ENCODE peak calls at places on chromosomes 13 and 19, in five cellular contexts. E is A549; Y is NCI-H187; W is stimulated activated CD4-positive, alpha-beta T cell treated with anti-CD3 and anti-CD28 coated beads, Interleukin-4, amount 100 ng/mL, for 4 hours; C is NCI-H1105. T is an unnamed sample.
A peak's percentile ranks its signal among the peaks of the same experiment; 100 is the strongest.

GRCh38 chr13:34207334-34207733 is 389.4 kb downstream of the RFC3 start:
- DNase-seq in W (no peak), E (peak; percentile 81), C (no peak), Y (no peak), T (no peak)

GRCh38 chr19:41904118-41904870 is 21.3 kb downstream of the ARHGEF1 start:
- DNase-seq in C (peak; percentile 77), Y (peak; percentile 94), W (no peak), E (peak; percentile 94), T (peak; percentile 94)

GRCh38 chr13:99655351-99656091 is 154.2 kb downstream of the TM9SF2 start:
- DNase-seq in W (peak; percentile 30), C (no peak), Y (no peak), E (peak; percentile 96), T (no peak)

GRCh38 chr13:39159393-39159792 is 121.1 kb downstream of the NHLRC3 start:
- DNase-seq in Y (no peak), C (peak; percentile 76), E (no peak), W (peak; percentile 23), T (no peak)

GRCh38 chr13:27450921-27451461 is 627 bp upstream of the MTIF3 start:
- DNase-seq in E (peak; percentile 25), Y (no peak), C (peak; percentile 31), W (peak; percentile 14), T (peak; percentile 91)

GRCh38 chr19:49854861-49855263 is 3.9 kb downstream of the PTOV1 start:
- DNase-seq in W (no peak), Y (no peak), C (no peak), E (no peak), T (no peak)

GRCh38 chr13:33259296-33259695 is 26.3 kb downstream of the STARD13 start:
- DNase-seq in Y (no peak), E (no peak), C (no peak), W (no peak), T (no peak)

GRCh38 chr19:36060430-36060829 is 5.7 kb downstream of the WDR62 start:
- DNase-seq in W (no peak), Y (no peak), E (peak; percentile 68), C (no peak), T (peak; percentile 24)

GRCh38 chr13:19810996-19811881 is 28.5 kb upstream of the PSPC1 start:
- DNase-seq in Y (no peak), E (no peak), W (no peak), C (no peak), T (no peak)

GRCh38 chr13:78197231-78197630 is 278.6 kb upstream of the EDNRB start:
- DNase-seq in Y (no peak), C (no peak), E (no peak), W (no peak), T (no peak)

GRCh38 chr19:58393725-58394033 is 1.8 kb upstream of the RNF225 start:
- DNase-seq in E (no peak), C (no peak), Y (no peak), W (no peak), T (no peak)

GRCh38 chr13:109297628-109298027 is 488.8 kb downstream of the IRS2 start:
- DNase-seq in C (no peak), E (no peak), Y (no peak), W (no peak), T (no peak)

GRCh38 chr19:48442116-48443035 is 3.4 kb upstream of the GRWD1 start:
- DNase-seq in C (no peak), E (no peak), Y (no peak), W (no peak), T (no peak)

GRCh38 chr19:2949939-2950285 is 5.1 kb upstream of the ZNF77 start:
- DNase-seq in E (peak; percentile 44), W (no peak), C (no peak), Y (no peak), T (peak; percentile 61)

GRCh38 chr19:1469936-1470863 is 8.8 kb downstream of the C19orf25 start:
- DNase-seq in C (peak; percentile 82), Y (no peak), W (peak; percentile 75), E (no peak), T (no peak)

GRCh38 chr13:110390572-110390971 is 83.5 kb downstream of the COL4A2 start:
- DNase-seq in Y (no peak), C (no peak), E (no peak), W (no peak), T (no peak)

GRCh38 chr13:78241278-78241919 is 322.8 kb upstream of the EDNRB start:
- DNase-seq in W (no peak), E (peak; percentile 20), Y (peak; percentile 14), C (peak; percentile 10), T (peak; percentile 20)

GRCh38 chr19:14632286-14632685 is 42.4 kb downstream of the ADGRE3 start:
- DNase-seq in E (peak; percentile 45), W (no peak), C (no peak), Y (no peak), T (no peak)

GRCh38 chr19:44113784-44114390 is 688 bp downstream of the ZNF225 start:
- DNase-seq in Y (no peak), E (no peak), C (no peak), W (no peak), T (no peak)

GRCh38 chr13:28282451-28282850 is 144.1 kb downstream of the PAN3 start:
- DNase-seq in Y (no peak), C (no peak), E (no peak), W (no peak), T (no peak)

GRCh38 chr13:20334309-20334708 is 102.2 kb upstream of the GJB6 start:
- DNase-seq in W (no peak), E (no peak), C (no peak), Y (no peak), T (no peak)

GRCh38 chr19:39969681-39970423 is 1.1 kb upstream of the PSMC4 start:
- DNase-seq in E (no peak), W (no peak), C (no peak), Y (no peak), T (no peak)

GRCh38 chr19:19627716-19628498 is at the start of gene LPAR2:
- DNase-seq in C (peak; percentile 83), Y (no peak), W (peak; percentile 72), E (no peak), T (peak; percentile 75)

GRCh38 chr13:38496956-38497355 is 147.3 kb downstream of the UFM1 start:
- DNase-seq in C (no peak), W (no peak), E (no peak), Y (no peak), T (no peak)

GRCh38 chr13:70108276-70108845 is at the start of gene KLHL1:
- DNase-seq in E (no peak), W (no peak), C (no peak), Y (no peak), T (no peak)

GRCh38 chr13:79915386-79915785 is 425.5 kb downstream of the SPRY2 start:
- DNase-seq in Y (no peak), E (no peak), W (no peak), C (no peak), T (no peak)

GRCh38 chr19:45293682-45294081 is 29.0 kb downstream of the CKM start:
- DNase-seq in E (no peak), C (no peak), Y (no peak), W (peak; percentile 29), T (no peak)

GRCh38 chr19:47176627-47177090 is 46.0 kb downstream of the SAE1 start:
- DNase-seq in C (no peak), E (no peak), Y (no peak), W (peak; percentile 40), T (no peak)

GRCh38 chr19:38946229-38947010 is 15.7 kb downstream of the MRPS12 start:
- DNase-seq in E (peak; percentile 51), Y (no peak), C (no peak), W (no peak), T (no peak)

GRCh38 chr19:16283103-16283469 is 41.5 kb upstream of the KLF2 start:
- DNase-seq in Y (no peak), E (no peak), C (no peak), W (no peak), T (no peak)

GRCh38 chr19:35457173-35457572 is 9.1 kb downstream of the FFAR2 start:
- DNase-seq in Y (no peak), E (no peak), C (no peak), W (no peak), T (no peak)

GRCh38 chr19:48102870-48103751 is 7.5 kb downstream of the PLA2G4C start:
- DNase-seq in E (peak; percentile 76), C (no peak), W (peak; percentile 5), Y (peak; percentile 6), T (peak; percentile 38)

GRCh38 chr13:75530536-75530935 is 7.1 kb downstream of the COMMD6 start:
- DNase-seq in W (no peak), C (no peak), Y (no peak), E (no peak), T (no peak)

GRCh38 chr19:3403489-3404323 is 37.3 kb downstream of the NFIC start:
- DNase-seq in Y (no peak), C (no peak), E (no peak), W (no peak), T (peak; percentile 86)

GRCh38 chr13:98182153-98182552 is 5.1 kb upstream of the RNF113B start:
- DNase-seq in E (no peak), Y (no peak), W (no peak), C (no peak), T (no peak)

GRCh38 chr13:97911311-97912138 is 42.0 kb upstream of the IPO5 start:
- DNase-seq in E (peak; percentile 36), C (no peak), Y (peak; percentile 12), W (no peak), T (no peak)

GRCh38 chr19:10641248-10641647 is 12.9 kb upstream of the ILF3 start:
- DNase-seq in C (no peak), E (no peak), W (no peak), Y (no peak), T (no peak)

GRCh38 chr19:31262673-31263308 is 86.4 kb downstream of the TSHZ3 start:
- DNase-seq in E (no peak), C (no peak), Y (no peak), W (no peak), T (no peak)